ENCODE peak calls at places on chromosomes 5 and 9, in four cellular contexts. N is CD8-positive, alpha-beta memory T cell; X is activated naive CD4-positive, alpha-beta T cell treated with anti-CD3 and anti-CD28 coated beads, Interleukin-2, amount 10 ng/mL, durations not matched to agents 7 days and 5 days; E is stimulated activated CD4-positive, alpha-beta T cell treated with anti-CD3 and anti-CD28 coated beads, TNF-alpha, amount 100 ng/mL, for 4 hours. U is an unnamed sample.

GRCh38 chr5:35362772-35363171 is 132.5 kb upstream of the PRLR start:
- DNase-seq in N (no peak), X (no peak), E (no peak), U (no peak)

GRCh38 chr9:92603100-92603499 is 66.8 kb downstream of the IPPK start:
- DNase-seq in N (no peak), X (no peak), E (no peak), U (no peak)

GRCh38 chr5:126438871-126439270 is 15.7 kb downstream of the GRAMD2B start:
- DNase-seq in N (no peak), X (no peak), E (no peak), U (no peak)

GRCh38 chr9:130393681-130394071 is 51.1 kb upstream of the ASS1 start:
- DNase-seq in N (no peak), X (no peak), E (no peak), U (no peak)

GRCh38 chr5:179230061-179230461 is 115.2 kb downstream of the ADAMTS2 start:
- DNase-seq in N (no peak), X (no peak), E (no peak), U (no peak)

GRCh38 chr5:58887721-58888409 is 305.0 kb downstream of the RAB3C start:
- DNase-seq in N (no peak), X (peak), E (no peak), U (no peak)

GRCh38 chr9:110748251-110748893 is 79.8 kb downstream of the MUSK start:
- DNase-seq in N (no peak), X (no peak), E (no peak), U (no peak)

GRCh38 chr9:5799314-5799713 is 33.6 kb downstream of the ERMP1 start:
- DNase-seq in N (no peak), X (peak), E (no peak), U (no peak)

GRCh38 chr9:135506327-135507103 is 6.0 kb downstream of the MRPS2 start:
- DNase-seq in N (no peak), X (peak), E (no peak), U (no peak)

GRCh38 chr5:81165493-81166119 is 67.5 kb upstream of the CKMT2 start:
- DNase-seq in N (peak), X (peak), E (peak), U (peak)

GRCh38 chr5:33120671-33121070 is 320.1 kb upstream of the TARS1 start:
- DNase-seq in N (no peak), X (no peak), E (no peak), U (no peak)

GRCh38 chr9:134396825-134397224 is 70.6 kb downstream of the RXRA start:
- DNase-seq in N (peak), X (peak), E (no peak), U (peak)

GRCh38 chr9:14179449-14179848 is 134.5 kb downstream of the NFIB start:
- DNase-seq in N (no peak), X (no peak), E (no peak), U (no peak)

GRCh38 chr5:175887463-175887862 is 16.1 kb downstream of the CPLX2 start:
- DNase-seq in N (no peak), X (no peak), E (no peak), U (no peak)

GRCh38 chr9:121541945-121542344 is 42.3 kb upstream of the GGTA1 start:
- DNase-seq in N (no peak), X (no peak), E (no peak), U (no peak)

GRCh38 chr5:96816430-96816939 is 8.7 kb upstream of the ERAP1 start:
- DNase-seq in N (peak), X (peak), E (no peak), U (peak)

GRCh38 chr5:176388003-176388340 is 426 bp downstream of the NOP16 start:
- DNase-seq in N (no peak), X (no peak), E (no peak), U (peak)

GRCh38 chr5:152181461-152181860 is 223.6 kb downstream of the NMUR2 start:
- DNase-seq in N (no peak), X (no peak), E (no peak), U (no peak)

GRCh38 chr5:76874088-76874581 is 24.3 kb downstream of the S100Z start:
- DNase-seq in N (no peak), X (no peak), E (no peak), U (no peak)